ENCODE peak calls at places on chromosomes 16 and 17, in five cellular contexts. D, T, V, S and G are unnamed samples.

GRCh38 chr17:72381597-72382397 is 261.0 kb downstream of the SOX9 start:
- DNase-seq in D (peak; percentile 88), T (peak; percentile 88), V (no peak), S (no peak), G (peak; percentile 74)

GRCh38 chr16:6153901-6154300 is 1056.3 kb upstream of the EEF2KMT start:
- DNase-seq in D (no peak), T (no peak), V (no peak), S (no peak), G (no peak)

GRCh38 chr16:66429290-66429962 is 2.3 kb downstream of the BEAN1 start:
- DNase-seq in D (no peak), T (no peak), V (no peak), S (peak; percentile 74), G (no peak)

GRCh38 chr17:51721711-51722110 is 436.8 kb downstream of the CA10 start:
- DNase-seq in D (no peak), T (no peak), V (no peak), S (no peak), G (no peak)

GRCh38 chr16:69417537-69418199 is 6.8 kb upstream of the CYB5B start:
- DNase-seq in D (no peak), T (peak; percentile 44), V (no peak), S (no peak), G (no peak)

GRCh38 chr17:49343273-49343672 is 18.8 kb downstream of the ZNF652 start:
- DNase-seq in D (no peak), T (no peak), V (no peak), S (no peak), G (no peak)

GRCh38 chr16:78489631-78490030 is 390.2 kb downstream of the WWOX start:
- DNase-seq in D (no peak), T (no peak), V (no peak), S (no peak), G (no peak)

GRCh38 chr16:68364601-68364998 is 53.8 kb downstream of the PRMT7 start:
- DNase-seq in D (no peak), T (peak; percentile 65), V (no peak), S (no peak), G (no peak)

GRCh38 chr17:13253746-13254410 is 236.1 kb upstream of the ELAC2 start:
- DNase-seq in D (no peak), T (no peak), V (no peak), S (no peak), G (no peak)

GRCh38 chr17:78803161-78803845 is 21.2 kb upstream of the CYTH1 start:
- DNase-seq in D (no peak), T (no peak), V (no peak), S (no peak), G (no peak)

GRCh38 chr17:5522476-5522875 is 36.1 kb downstream of the MIS12 start:
- DNase-seq in D (no peak), T (no peak), V (no peak), S (no peak), G (no peak)

GRCh38 chr17:8746501-8747236 is 2.0 kb upstream of the CCDC42 start:
- DNase-seq in D (no peak), T (no peak), V (no peak), S (no peak), G (no peak)

GRCh38 chr17:46851029-46851741 is at the start of gene WNT9B:
- DNase-seq in D (peak; percentile 68), T (peak; percentile 89), V (peak; percentile 45), S (no peak), G (peak; percentile 28)

GRCh38 chr17:20083460-20083859 is 74.3 kb downstream of the SPECC1 start:
- DNase-seq in D (no peak), T (no peak), V (no peak), S (no peak), G (no peak)